ENCODE peak calls at places on chromosomes 7 and 10, in four cellular contexts. One of them, this sample, is unnamed.

GRCh38 chr7:132319481-132319880 is 256.8 kb downstream of the PLXNA4 start:
- DNase-seq in ovary: no peak
- DNase-seq in left ventricle myocardium inferior: no peak
- DNase-seq in OCI-LY7: no peak
- DNase-seq in this sample: no peak

GRCh38 chr7:95550546-95550945 is 45.8 kb downstream of the PDK4 start:
- DNase-seq in ovary: peak
- DNase-seq in left ventricle myocardium inferior: no peak
- DNase-seq in OCI-LY7: no peak
- DNase-seq in this sample: no peak

GRCh38 chr10:112715581-112715980 is 234.5 kb upstream of the TCF7L2 start:
- DNase-seq in ovary: no peak
- DNase-seq in left ventricle myocardium inferior: no peak
- DNase-seq in OCI-LY7: no peak
- DNase-seq in this sample: no peak

GRCh38 chr10:103895458-103896186 is 22.4 kb downstream of the STN1 start:
- DNase-seq in ovary: no peak
- DNase-seq in left ventricle myocardium inferior: no peak
- DNase-seq in OCI-LY7: no peak
- DNase-seq in this sample: no peak

GRCh38 chr7:117212969-117213877 is 109.6 kb downstream of the WNT2 start:
- DNase-seq in ovary: no peak
- DNase-seq in left ventricle myocardium inferior: peak
- DNase-seq in OCI-LY7: peak
- DNase-seq in this sample: no peak

GRCh38 chr7:151773795-151774194 is 103.1 kb downstream of the PRKAG2 start:
- DNase-seq in ovary: no peak
- DNase-seq in left ventricle myocardium inferior: no peak
- DNase-seq in OCI-LY7: no peak
- DNase-seq in this sample: no peak

GRCh38 chr7:143434660-143435059 is 8.6 kb upstream of the TAS2R60 start:
- DNase-seq in ovary: no peak
- DNase-seq in left ventricle myocardium inferior: peak
- DNase-seq in OCI-LY7: no peak
- DNase-seq in this sample: no peak

GRCh38 chr10:112952282-112952991 is 2.4 kb downstream of the TCF7L2 start:
- DNase-seq in ovary: peak
- DNase-seq in left ventricle myocardium inferior: peak
- DNase-seq in OCI-LY7: no peak
- DNase-seq in this sample: no peak

GRCh38 chr10:11901454-11902431 is 78.6 kb downstream of the PROSER2 start:
- DNase-seq in ovary: no peak
- DNase-seq in left ventricle myocardium inferior: no peak
- DNase-seq in OCI-LY7: no peak
- DNase-seq in this sample: peak

GRCh38 chr7:102951839-102952238 is 39.0 kb downstream of the LRRC17 start:
- DNase-seq in ovary: no peak
- DNase-seq in left ventricle myocardium inferior: no peak
- DNase-seq in OCI-LY7: no peak
- DNase-seq in this sample: no peak
- H3K4me3 ChIP-seq in ovary: no peak
- H3K4me3 ChIP-seq in left ventricle myocardium inferior: no peak
- H3K4me3 ChIP-seq in OCI-LY7: no peak
- H3K4me3 ChIP-seq in this sample: no peak

GRCh38 chr7:29330136-29330535 is 135.6 kb downstream of the CHN2 start:
- DNase-seq in ovary: no peak
- DNase-seq in left ventricle myocardium inferior: no peak
- DNase-seq in OCI-LY7: no peak
- DNase-seq in this sample: no peak

GRCh38 chr7:29332875-29333482 is 138.4 kb downstream of the CHN2 start:
- DNase-seq in ovary: no peak
- DNase-seq in left ventricle myocardium inferior: no peak
- DNase-seq in OCI-LY7: no peak
- DNase-seq in this sample: no peak

GRCh38 chr7:29329686-29330085 is 135.1 kb downstream of the CHN2 start:
- DNase-seq in ovary: no peak
- DNase-seq in left ventricle myocardium inferior: no peak
- DNase-seq in OCI-LY7: no peak
- DNase-seq in this sample: no peak

GRCh38 chr7:29331163-29331562 is 136.6 kb downstream of the CHN2 start:
- DNase-seq in ovary: no peak
- DNase-seq in left ventricle myocardium inferior: no peak
- DNase-seq in OCI-LY7: no peak
- DNase-seq in this sample: no peak

DNA sequence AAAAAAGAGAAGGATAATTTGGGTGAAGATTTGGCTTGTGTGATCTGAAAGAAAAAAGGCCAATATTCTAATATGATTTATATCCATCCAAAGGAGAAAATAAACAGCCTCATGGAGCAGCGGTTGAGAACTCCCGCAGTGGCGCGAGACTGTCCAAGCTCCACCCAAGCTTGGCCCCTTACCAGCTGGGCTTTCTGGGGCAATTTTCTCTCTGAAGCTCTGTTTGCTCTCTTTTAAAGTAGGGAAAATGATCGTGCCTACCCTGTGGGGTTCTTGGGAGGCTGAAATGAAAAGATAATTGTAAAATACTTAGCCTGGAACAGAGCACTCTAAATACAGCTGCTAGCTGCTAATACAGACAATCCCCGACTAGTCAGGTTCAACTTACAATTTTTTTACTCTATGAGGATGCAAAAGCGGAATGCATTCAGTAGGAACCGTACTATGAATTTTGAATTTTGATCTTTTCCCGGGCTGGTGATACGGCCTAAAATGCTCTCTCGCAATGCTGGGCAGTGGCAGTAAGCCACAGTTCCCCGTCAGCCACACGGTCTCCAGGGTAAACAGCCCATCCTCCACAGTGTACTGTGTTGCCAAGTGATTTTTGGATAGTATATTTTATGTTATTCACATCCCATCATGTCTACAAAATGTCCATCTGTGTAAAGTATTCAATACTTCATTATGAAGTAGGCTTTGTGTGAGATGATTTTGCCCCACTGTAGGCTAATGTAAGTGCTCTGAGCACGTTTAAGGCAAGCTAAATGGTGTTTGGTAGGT is 137.6 kb downstream of the CHN2 start:
- DNase-seq in ovary: no peak
- DNase-seq in left ventricle myocardium inferior: no peak
- DNase-seq in OCI-LY7: no peak
- DNase-seq in this sample: no peak
- H3K27ac ChIP-seq in ovary: no peak
- H3K27ac ChIP-seq in left ventricle myocardium inferior: no peak
- H3K27ac ChIP-seq in OCI-LY7: no peak
- H3K27ac ChIP-seq in this sample: peak

DNA sequence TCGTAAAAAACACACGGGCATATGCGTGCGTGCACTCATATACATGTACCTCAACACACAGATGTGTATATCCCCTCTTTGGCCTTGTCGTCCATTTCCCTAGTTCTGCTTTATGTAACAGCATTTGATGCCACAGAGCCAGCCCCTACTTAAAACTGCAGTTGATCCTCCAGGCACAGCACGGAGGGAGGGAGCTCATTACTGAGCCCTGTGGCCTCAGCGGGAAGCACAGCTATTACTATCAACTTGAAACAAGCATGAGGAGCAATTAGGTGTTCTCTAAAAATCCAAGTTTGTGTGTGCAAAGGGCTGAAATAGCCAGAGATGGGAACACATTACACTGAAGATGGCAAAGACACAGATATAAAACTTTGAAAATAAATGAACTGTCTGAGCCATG is 580.9 kb downstream of the GLRX3 start:
- DNase-seq in ovary: no peak
- DNase-seq in left ventricle myocardium inferior: no peak
- DNase-seq in OCI-LY7: no peak
- DNase-seq in this sample: no peak
- TF ChIP-seq CTCF in ovary: no peak
- TF ChIP-seq CTCF in left ventricle myocardium inferior: no peak
- TF ChIP-seq CTCF in OCI-LY7: no peak
- TF ChIP-seq CTCF in this sample: no peak

GRCh38 chr7:27096756-27097514 is 1.1 kb upstream of the HOXA1 start:
- DNase-seq in ovary: peak
- DNase-seq in left ventricle myocardium inferior: no peak
- DNase-seq in OCI-LY7: peak
- DNase-seq in this sample: no peak
- H3K4me3 ChIP-seq in ovary: peak
- H3K4me3 ChIP-seq in left ventricle myocardium inferior: peak
- H3K4me3 ChIP-seq in OCI-LY7: peak
- H3K4me3 ChIP-seq in this sample: peak

GRCh38 chr7:5635461-5636445 is 145.7 kb downstream of the RNF216 start:
- DNase-seq in ovary: no peak
- DNase-seq in left ventricle myocardium inferior: no peak
- DNase-seq in OCI-LY7: no peak
- DNase-seq in this sample: no peak

GRCh38 chr7:5638994-5639393 is 142.5 kb downstream of the RNF216 start:
- DNase-seq in ovary: no peak
- DNase-seq in left ventricle myocardium inferior: no peak
- DNase-seq in OCI-LY7: no peak
- DNase-seq in this sample: no peak

GRCh38 chr7:5636914-5637313 is 144.5 kb downstream of the RNF216 start:
- DNase-seq in ovary: peak
- DNase-seq in left ventricle myocardium inferior: peak
- DNase-seq in OCI-LY7: no peak
- DNase-seq in this sample: peak

GRCh38 chr7:5636446-5636835 is 145.0 kb downstream of the RNF216 start:
- DNase-seq in ovary: no peak
- DNase-seq in left ventricle myocardium inferior: no peak
- DNase-seq in OCI-LY7: no peak
- DNase-seq in this sample: no peak

DNA sequence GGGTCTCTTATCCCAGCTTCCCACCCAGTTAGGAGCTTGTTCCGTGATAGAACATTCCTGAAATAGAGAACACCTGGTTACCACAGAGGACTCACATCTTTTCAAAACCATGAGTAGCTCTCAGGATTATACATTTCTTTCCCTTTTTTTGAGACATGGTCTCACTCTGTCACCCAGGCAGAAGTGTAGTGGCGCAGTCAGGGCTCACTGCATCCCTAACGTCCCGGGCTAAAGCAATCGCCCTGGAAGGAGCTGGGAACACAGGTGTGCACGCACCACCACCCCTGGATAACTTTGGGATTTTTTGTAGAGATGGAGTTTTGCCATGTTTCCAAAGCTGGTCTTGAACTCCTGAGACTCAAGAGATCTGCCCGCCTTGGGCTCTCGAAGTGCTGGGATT is 144.0 kb downstream of the RNF216 start:
- DNase-seq in ovary: no peak
- DNase-seq in left ventricle myocardium inferior: no peak
- DNase-seq in OCI-LY7: no peak
- DNase-seq in this sample: no peak
- H3K27ac ChIP-seq in ovary: no peak
- H3K27ac ChIP-seq in left ventricle myocardium inferior: peak
- H3K27ac ChIP-seq in OCI-LY7: no peak
- H3K27ac ChIP-seq in this sample: peak

GRCh38 chr10:68578945-68579344 is 18.8 kb downstream of the TET1 start:
- DNase-seq in ovary: no peak
- DNase-seq in left ventricle myocardium inferior: no peak
- DNase-seq in OCI-LY7: no peak
- DNase-seq in this sample: no peak
- TF ChIP-seq CTCF in ovary: no peak
- TF ChIP-seq CTCF in left ventricle myocardium inferior: no peak
- TF ChIP-seq CTCF in OCI-LY7: no peak
- TF ChIP-seq CTCF in this sample: no peak

DNA sequence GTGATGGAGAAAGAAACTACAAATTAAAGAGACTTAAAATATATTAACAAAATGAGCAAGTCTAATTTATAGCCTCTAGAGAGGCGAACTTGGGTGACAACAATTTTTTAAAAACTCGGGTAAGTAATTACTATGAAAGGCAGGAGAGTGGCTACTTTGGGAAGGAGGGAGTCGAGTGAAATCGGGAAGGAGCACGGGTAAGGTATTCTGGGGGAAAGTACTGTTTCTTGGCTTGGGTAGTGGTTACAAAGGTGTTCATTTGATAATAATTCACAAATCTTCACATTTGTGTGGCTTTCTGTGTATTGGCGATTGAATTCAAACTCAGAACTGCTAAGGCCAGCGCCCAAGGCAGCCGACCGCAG is 32.9 kb upstream of the GRID1 start:
- DNase-seq in ovary: no peak
- DNase-seq in left ventricle myocardium inferior: no peak
- DNase-seq in OCI-LY7: no peak
- DNase-seq in this sample: no peak
- H3K4me3 ChIP-seq in ovary: peak
- H3K4me3 ChIP-seq in left ventricle myocardium inferior: peak
- H3K4me3 ChIP-seq in OCI-LY7: peak
- H3K4me3 ChIP-seq in this sample: peak

DNA sequence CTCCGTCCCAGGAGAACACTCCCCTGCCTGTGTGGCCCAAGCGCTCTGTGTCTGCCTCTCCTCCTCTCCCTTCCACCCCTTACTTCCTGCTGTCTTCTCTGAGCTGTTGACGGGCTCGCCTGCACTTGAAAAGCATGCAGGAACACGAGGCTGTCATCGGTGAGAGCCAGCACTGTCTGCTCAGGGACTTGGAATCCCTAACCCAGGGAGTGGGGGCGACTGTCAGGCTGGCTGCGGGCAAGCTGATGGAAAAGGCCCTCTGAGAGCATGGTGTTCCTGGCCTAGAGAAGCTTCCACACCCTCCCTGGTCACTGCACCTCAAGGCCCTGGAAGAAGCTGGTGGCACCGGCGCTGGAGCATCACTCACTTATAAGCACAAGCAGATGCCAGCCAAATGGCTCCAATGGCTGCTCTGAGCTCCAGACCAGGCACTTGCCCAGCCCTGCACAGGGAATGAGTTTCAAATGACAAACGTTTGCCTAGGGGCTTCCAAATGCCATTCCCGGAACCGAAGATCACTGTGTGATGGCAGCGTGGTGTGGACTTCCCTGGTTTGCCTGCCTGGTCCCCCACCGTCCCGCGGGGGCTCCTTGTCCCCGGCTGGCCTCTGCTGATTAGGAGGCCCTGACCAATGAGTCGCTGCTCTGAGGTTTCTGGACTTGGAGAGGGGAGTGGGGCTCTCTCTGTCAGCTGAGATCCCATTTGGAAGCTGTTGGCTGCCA is 56.7 kb upstream of the EBF3 start:
- DNase-seq in ovary: no peak
- DNase-seq in left ventricle myocardium inferior: no peak
- DNase-seq in OCI-LY7: no peak
- DNase-seq in this sample: no peak
- H3K27ac ChIP-seq in ovary: no peak
- H3K27ac ChIP-seq in left ventricle myocardium inferior: no peak
- H3K27ac ChIP-seq in OCI-LY7: no peak
- H3K27ac ChIP-seq in this sample: no peak

This sample was measured in dorsolateral prefrontal cortex.